ENCODE peak calls at places on chromosomes 16 and 17, in four cellular contexts. V, J, A and R are unnamed samples.
A peak's percentile ranks its signal among the peaks of the same experiment; 100 is the strongest.

GRCh38 chr16:24645739-24646645 is 83.5 kb upstream of the TNRC6A start:
- DNase-seq in V (no peak), A (no peak), J (peak; percentile 99), R (no peak)

GRCh38 chr16:75579435-75579834 is 13.3 kb downstream of the GABARAPL2 start:
- DNase-seq in A (no peak), V (no peak), J (peak; percentile 30), R (no peak)

GRCh38 chr17:82497483-82498405 is 21.8 kb upstream of the FOXK2 start:
- DNase-seq in J (peak; percentile 90), V (peak; percentile 65), A (peak; percentile 80), R (no peak)

GRCh38 chr17:66715745-66716156 is 119.2 kb upstream of the CACNG5 start:
- DNase-seq in J (peak; percentile 61), V (peak; percentile 33), A (peak; percentile 75), R (no peak)

GRCh38 chr17:9809409-9809808 is 12.5 kb downstream of the GSG1L2 start:
- DNase-seq in V (no peak), J (no peak), A (no peak), R (no peak)

GRCh38 chr16:14562691-14563491 is 67.2 kb downstream of the PARN start:
- DNase-seq in J (peak; percentile 61), A (no peak), V (no peak), R (no peak)

GRCh38 chr17:4536259-4536741 is 18.9 kb downstream of the MYBBP1A start:
- DNase-seq in J (peak; percentile 32), A (no peak), V (no peak), R (no peak)

GRCh38 chr16:29789775-29790182 is 772 bp upstream of the KIF22 start:
- DNase-seq in A (no peak), V (no peak), J (no peak), R (no peak)

GRCh38 chr17:77213778-77214132 is 73.0 kb downstream of the SEC14L1 start:
- DNase-seq in V (no peak), A (no peak), J (no peak), R (no peak)

GRCh38 chr17:57588086-57588485 is 157.0 kb downstream of the CCDC182 start:
- DNase-seq in A (peak; percentile 82), V (no peak), J (peak; percentile 17), R (no peak)

GRCh38 chr17:9956474-9957131 is 51.5 kb upstream of the RCVRN start:
- DNase-seq in A (peak; percentile 62), J (no peak), V (no peak), R (no peak)

GRCh38 chr17:50056217-50056960 is 479 bp downstream of the ITGA3 start:
- DNase-seq in A (peak; percentile 98), V (peak; percentile 29), J (peak; percentile 69), R (no peak)

GRCh38 chr17:50055055-50055425 is 870 bp upstream of the ITGA3 start:
- DNase-seq in J (no peak), A (peak; percentile 93), V (no peak), R (no peak)

GRCh38 chr17:50056961-50057330 is 1.0 kb downstream of the ITGA3 start:
- DNase-seq in J (peak; percentile 68), V (no peak), A (peak; percentile 85), R (no peak)

GRCh38 chr17:50057521-50057991 is 1.6 kb downstream of the ITGA3 start:
- DNase-seq in J (no peak), V (no peak), A (peak; percentile 51), R (no peak)

GRCh38 chr17:50055426-50056216 is at the start of gene ITGA3:
- DNase-seq in J (peak; percentile 93), A (peak; percentile 98), V (peak; percentile 68), R (peak; percentile 78)
- TF ChIP-seq CTCF in J (no peak), A (no peak), V (no peak), R (no peak)

GRCh38 chr16:66304151-66304550 is 62.3 kb upstream of the CDH5 start:
- DNase-seq in V (no peak), A (no peak), J (no peak), R (no peak)
- H3K4me3 ChIP-seq in V (no peak overlapping the region), A (no peak overlapping the region), J (no peak overlapping the region), R (no peak overlapping the region)

DNA sequence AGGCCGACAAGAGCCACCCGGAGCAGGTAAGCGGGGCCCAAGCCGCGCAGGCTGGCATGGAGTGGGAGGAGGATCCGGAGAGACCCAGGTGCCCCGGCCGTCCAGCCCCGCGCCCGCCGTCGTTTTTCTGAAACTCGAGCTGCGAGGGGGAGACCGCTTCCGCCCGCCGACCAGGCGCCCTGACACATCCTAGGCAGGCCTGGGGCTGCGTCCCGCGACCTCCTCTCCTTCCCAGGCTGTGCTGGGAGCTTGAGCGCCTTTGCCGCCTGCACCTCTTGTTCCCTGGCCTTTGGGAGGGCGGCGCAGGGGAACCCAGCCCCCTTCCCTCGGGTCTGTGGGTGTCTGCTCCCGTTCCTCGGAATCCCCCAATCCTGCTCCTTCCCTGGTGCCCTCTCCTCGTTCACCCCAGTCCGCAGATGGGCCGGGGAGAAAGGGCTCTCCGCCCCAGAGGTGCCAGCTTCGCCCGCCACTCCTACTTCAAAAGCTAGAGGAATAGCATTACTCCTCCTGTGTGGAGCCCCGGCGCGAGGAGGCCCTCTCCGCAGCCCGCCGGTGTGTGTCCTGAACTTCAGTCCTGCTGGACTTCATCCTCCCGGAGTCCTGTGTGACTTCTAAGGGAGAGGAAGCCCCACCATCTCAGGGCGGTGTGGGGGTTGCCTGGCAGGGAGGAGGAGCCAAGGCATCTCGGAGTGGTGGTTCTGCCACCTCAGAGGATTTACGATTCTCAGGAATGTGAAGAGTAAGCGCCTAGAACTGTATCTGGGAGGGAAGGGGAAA is 1.0 kb downstream of the NHERF1 start:
- DNase-seq in V (peak; percentile 68), J (peak; percentile 27), A (peak; percentile 82), R (no peak)
- TF ChIP-seq CTCF in V (no peak), J (no peak), A (no peak), R (no peak)

DNA sequence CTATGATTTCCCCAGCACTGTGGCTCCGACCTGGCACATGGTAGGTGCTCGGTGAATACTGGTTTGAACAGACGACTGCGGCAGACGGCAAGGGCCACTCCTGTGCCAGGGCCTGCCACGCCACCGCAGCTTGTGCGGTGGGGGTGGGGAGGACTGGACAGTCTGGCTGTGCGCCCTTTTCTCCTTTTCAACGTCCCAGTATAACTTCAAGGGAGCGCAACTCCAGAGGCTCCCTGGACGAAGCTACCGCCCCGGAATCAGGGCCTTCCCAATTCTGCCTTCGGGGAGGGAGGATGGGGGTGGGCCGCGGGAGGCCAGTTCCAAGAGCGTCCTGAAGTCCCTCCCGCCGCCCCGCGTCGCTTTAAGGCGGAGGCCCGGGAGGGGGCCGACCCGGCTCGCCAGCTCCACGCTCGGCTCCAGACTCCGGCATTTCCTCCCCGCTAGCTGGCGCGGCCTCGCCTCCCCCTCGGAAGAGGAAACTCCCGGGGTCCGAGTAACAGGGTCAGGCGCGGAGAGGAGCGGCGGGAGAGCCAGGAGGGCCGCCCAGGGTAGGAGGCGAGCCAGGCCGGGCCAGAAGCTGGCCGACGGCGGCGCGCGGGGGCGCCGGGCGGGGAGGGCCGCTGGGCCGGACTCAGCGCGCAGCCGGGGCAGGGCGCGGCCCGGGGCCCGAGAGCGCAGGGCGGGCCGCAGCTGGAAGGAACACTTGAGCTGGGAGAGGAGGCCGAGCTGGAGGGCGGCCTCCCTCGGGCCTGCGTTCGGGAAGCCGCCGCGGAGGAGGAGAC is at the start of gene ITPRIPL2:
- DNase-seq in A (peak; percentile 86), J (peak; percentile 91), V (no peak), R (peak; percentile 93)
- H3K4me3 ChIP-seq in A (peak within 1 kb of the TSS; percentile 75), J (peak within 1 kb of the TSS; percentile 65), V (no peak within 1 kb of the TSS), R (peak within 1 kb of the TSS; percentile 84)

GRCh38 chr17:63939401-63939800 is 7.3 kb upstream of the CD79B start:
- DNase-seq in J (no peak), A (no peak), V (no peak), R (no peak)

GRCh38 chr17:63937920-63938319 is 5.8 kb upstream of the CD79B start:
- DNase-seq in J (no peak), A (no peak), V (no peak), R (no peak)

GRCh38 chr17:63939884-63940283 is 7.8 kb upstream of the CD79B start:
- DNase-seq in A (no peak), V (no peak), J (no peak), R (no peak)

GRCh38 chr17:63934391-63935112 is 2.4 kb upstream of the CD79B start:
- DNase-seq in V (no peak), A (no peak), J (no peak), R (no peak)

DNA sequence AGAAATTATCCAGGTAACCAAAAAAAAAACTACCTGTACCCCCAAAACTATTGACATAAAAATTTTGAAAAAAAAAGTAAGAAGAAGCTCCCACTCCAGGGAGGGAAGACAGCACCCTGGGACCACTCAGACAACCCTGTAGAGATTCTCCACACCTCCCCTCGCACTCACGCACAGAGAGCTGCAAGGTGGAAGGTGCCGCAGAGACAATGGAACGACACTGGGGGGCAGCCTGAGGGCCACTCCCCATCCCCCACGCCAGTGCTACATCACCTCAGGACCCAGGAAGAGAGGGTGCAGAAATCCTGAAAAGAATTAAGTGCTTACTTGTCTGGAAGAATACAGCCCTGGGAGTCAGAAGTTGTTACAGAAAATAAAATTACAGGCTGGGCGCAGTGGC is 5.2 kb upstream of the CD79B start:
- DNase-seq in A (no peak), V (no peak), J (no peak), R (no peak)
- TF ChIP-seq CTCF in A (no peak), V (no peak), J (no peak), R (no peak)

GRCh38 chr17:73464447-73464846 is 152.6 kb upstream of the CDC42EP4 start:
- DNase-seq in J (no peak), A (no peak), V (no peak), R (no peak)

GRCh38 chr17:73462830-73463229 is 151.0 kb upstream of the CDC42EP4 start:
- DNase-seq in A (no peak), J (no peak), V (no peak), R (no peak)

GRCh38 chr17:73466704-73467433 is 155.1 kb upstream of the CDC42EP4 start:
- DNase-seq in V (no peak), A (no peak), J (no peak), R (no peak)

GRCh38 chr17:73465851-73466250 is 154.1 kb upstream of the CDC42EP4 start:
- DNase-seq in A (no peak), J (no peak), V (no peak), R (no peak)

GRCh38 chr17:73465130-73465529 is 153.3 kb upstream of the CDC42EP4 start:
- DNase-seq in A (no peak), V (no peak), J (no peak), R (no peak)
- H3K4me3 ChIP-seq in A (no peak overlapping the region), V (no peak overlapping the region), J (no peak overlapping the region), R (no peak overlapping the region)

GRCh38 chr16:66091462-66091861 is 275.0 kb upstream of the CDH5 start:
- DNase-seq in V (no peak), J (no peak), A (no peak), R (no peak)

GRCh38 chr16:66099261-66099660 is 267.2 kb upstream of the CDH5 start:
- DNase-seq in A (no peak), J (no peak), V (no peak), R (no peak)

GRCh38 chr16:66097746-66098145 is 268.7 kb upstream of the CDH5 start:
- DNase-seq in J (peak; percentile 47), A (no peak), V (no peak), R (no peak)

GRCh38 chr16:66093217-66093616 is 273.3 kb upstream of the CDH5 start:
- DNase-seq in J (peak; percentile 85), A (no peak), V (no peak), R (no peak)

DNA sequence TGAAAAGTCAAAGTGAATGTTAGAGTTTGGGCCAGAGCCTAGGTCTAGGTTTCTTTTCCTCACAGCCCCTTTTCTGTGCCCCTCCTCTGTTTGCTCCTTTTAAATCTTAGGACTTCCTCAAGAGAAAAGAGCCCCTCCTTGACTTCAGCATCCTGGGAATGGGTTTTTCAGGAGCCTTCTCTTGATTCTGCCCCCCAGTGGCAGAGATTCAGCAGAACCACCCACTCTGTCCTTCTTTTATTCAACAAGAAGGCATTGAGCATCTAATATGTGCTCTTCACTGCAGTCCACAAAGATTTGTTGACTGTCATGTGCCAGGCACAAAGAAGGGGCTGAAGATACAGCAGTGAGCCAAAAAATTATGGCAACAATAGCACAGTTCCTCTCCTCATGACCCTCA is 270.8 kb upstream of the CDH5 start:
- DNase-seq in J (no peak), A (no peak), V (no peak), R (no peak)
- TF ChIP-seq CTCF in J (peak; percentile 14), A (peak; percentile 60), V (peak; percentile 10), R (no peak)